ENCODE peak calls at places on chromosome 3, in eight cellular contexts. One of them, this sample, is unnamed.

GRCh38 chr3:27713435-27713880 is 8.7 kb downstream of the EOMES start:
- DNase-seq in AG04450: no peak
- DNase-seq in endodermal cell: peak
- DNase-seq in fibroblast of lung: no peak
- DNase-seq in body of pancreas: no peak
- DNase-seq in upper lobe of right lung: no peak
- DNase-seq in psoas muscle: no peak
- DNase-seq in HCT116: no peak
- DNase-seq in this sample: no peak

GRCh38 chr3:151890721-151891141 is 17.3 kb downstream of the SUCNR1 start:
- DNase-seq in body of pancreas: no peak
- DNase-seq in psoas muscle: no peak
- DNase-seq in AG04450: no peak
- DNase-seq in HCT116: no peak
- DNase-seq in fibroblast of lung: peak
- DNase-seq in upper lobe of right lung: no peak
- DNase-seq in endodermal cell: no peak
- DNase-seq in this sample: peak

GRCh38 chr3:194691481-194692281 is 6.0 kb downstream of the FAM43A start:
- DNase-seq in upper lobe of right lung: no peak
- DNase-seq in fibroblast of lung: no peak
- DNase-seq in AG04450: no peak
- DNase-seq in endodermal cell: no peak
- DNase-seq in psoas muscle: no peak
- DNase-seq in body of pancreas: no peak
- DNase-seq in HCT116: no peak
- DNase-seq in this sample: no peak

GRCh38 chr3:12405432-12406272 is 78.6 kb upstream of the TSEN2 start:
- DNase-seq in upper lobe of right lung: peak
- DNase-seq in AG04450: peak
- DNase-seq in HCT116: peak
- DNase-seq in endodermal cell: peak
- DNase-seq in psoas muscle: peak
- DNase-seq in fibroblast of lung: peak
- DNase-seq in body of pancreas: peak
- DNase-seq in this sample: no peak

GRCh38 chr3:150397220-150397619 is 10.9 kb upstream of the TSC22D2 start:
- DNase-seq in psoas muscle: no peak
- DNase-seq in body of pancreas: no peak
- DNase-seq in AG04450: no peak
- DNase-seq in endodermal cell: no peak
- DNase-seq in fibroblast of lung: no peak
- DNase-seq in upper lobe of right lung: no peak
- DNase-seq in HCT116: no peak
- DNase-seq in this sample: no peak

GRCh38 chr3:29286841-29287240 is 6.0 kb downstream of the RBMS3 start:
- DNase-seq in body of pancreas: no peak
- DNase-seq in psoas muscle: no peak
- DNase-seq in AG04450: peak
- DNase-seq in upper lobe of right lung: no peak
- DNase-seq in endodermal cell: no peak
- DNase-seq in HCT116: no peak
- DNase-seq in fibroblast of lung: peak
- DNase-seq in this sample: no peak

GRCh38 chr3:148882288-148882687 is 17.2 kb downstream of the CPA3 start:
- DNase-seq in endodermal cell: no peak
- DNase-seq in body of pancreas: peak
- DNase-seq in psoas muscle: no peak
- DNase-seq in fibroblast of lung: peak
- DNase-seq in AG04450: no peak
- DNase-seq in upper lobe of right lung: no peak
- DNase-seq in HCT116: no peak
- DNase-seq in this sample: no peak

GRCh38 chr3:8524656-8525399 is 23.2 kb downstream of the LMCD1 start:
- DNase-seq in upper lobe of right lung: no peak
- DNase-seq in HCT116: no peak
- DNase-seq in psoas muscle: no peak
- DNase-seq in endodermal cell: no peak
- DNase-seq in body of pancreas: no peak
- DNase-seq in fibroblast of lung: no peak
- DNase-seq in AG04450: no peak
- DNase-seq in this sample: no peak

GRCh38 chr3:33030802-33031201 is 66.1 kb downstream of the GLB1 start:
- DNase-seq in upper lobe of right lung: no peak
- DNase-seq in endodermal cell: no peak
- DNase-seq in body of pancreas: no peak
- DNase-seq in AG04450: no peak
- DNase-seq in fibroblast of lung: no peak
- DNase-seq in HCT116: no peak
- DNase-seq in psoas muscle: no peak
- DNase-seq in this sample: no peak

GRCh38 chr3:64138046-64138445 is 87.2 kb downstream of the PRICKLE2 start:
- DNase-seq in upper lobe of right lung: no peak
- DNase-seq in psoas muscle: no peak
- DNase-seq in AG04450: no peak
- DNase-seq in HCT116: no peak
- DNase-seq in body of pancreas: no peak
- DNase-seq in endodermal cell: peak
- DNase-seq in fibroblast of lung: no peak
- DNase-seq in this sample: no peak

GRCh38 chr3:70996082-70996481 is 587.4 kb downstream of the FOXP1 start:
- DNase-seq in upper lobe of right lung: no peak
- DNase-seq in HCT116: no peak
- DNase-seq in AG04450: no peak
- DNase-seq in fibroblast of lung: no peak
- DNase-seq in endodermal cell: no peak
- DNase-seq in body of pancreas: no peak
- DNase-seq in psoas muscle: no peak
- DNase-seq in this sample: no peak

GRCh38 chr3:129003578-129004112 is 2.5 kb downstream of the EFCC1 start:
- DNase-seq in HCT116: peak
- DNase-seq in fibroblast of lung: no peak
- DNase-seq in endodermal cell: peak
- DNase-seq in psoas muscle: no peak
- DNase-seq in body of pancreas: peak
- DNase-seq in upper lobe of right lung: peak
- DNase-seq in AG04450: no peak
- DNase-seq in this sample: no peak

GRCh38 chr3:30835667-30836066 is 58.8 kb downstream of the GADL1 start:
- DNase-seq in endodermal cell: no peak
- DNase-seq in AG04450: no peak
- DNase-seq in psoas muscle: no peak
- DNase-seq in upper lobe of right lung: no peak
- DNase-seq in fibroblast of lung: no peak
- DNase-seq in body of pancreas: no peak
- DNase-seq in HCT116: no peak
- DNase-seq in this sample: no peak

GRCh38 chr3:23331141-23331935 is 128.2 kb downstream of the UBE2E2 start:
- DNase-seq in fibroblast of lung: no peak
- DNase-seq in body of pancreas: no peak
- DNase-seq in upper lobe of right lung: no peak
- DNase-seq in HCT116: no peak
- DNase-seq in AG04450: no peak
- DNase-seq in psoas muscle: no peak
- DNase-seq in endodermal cell: no peak
- DNase-seq in this sample: no peak

DNA sequence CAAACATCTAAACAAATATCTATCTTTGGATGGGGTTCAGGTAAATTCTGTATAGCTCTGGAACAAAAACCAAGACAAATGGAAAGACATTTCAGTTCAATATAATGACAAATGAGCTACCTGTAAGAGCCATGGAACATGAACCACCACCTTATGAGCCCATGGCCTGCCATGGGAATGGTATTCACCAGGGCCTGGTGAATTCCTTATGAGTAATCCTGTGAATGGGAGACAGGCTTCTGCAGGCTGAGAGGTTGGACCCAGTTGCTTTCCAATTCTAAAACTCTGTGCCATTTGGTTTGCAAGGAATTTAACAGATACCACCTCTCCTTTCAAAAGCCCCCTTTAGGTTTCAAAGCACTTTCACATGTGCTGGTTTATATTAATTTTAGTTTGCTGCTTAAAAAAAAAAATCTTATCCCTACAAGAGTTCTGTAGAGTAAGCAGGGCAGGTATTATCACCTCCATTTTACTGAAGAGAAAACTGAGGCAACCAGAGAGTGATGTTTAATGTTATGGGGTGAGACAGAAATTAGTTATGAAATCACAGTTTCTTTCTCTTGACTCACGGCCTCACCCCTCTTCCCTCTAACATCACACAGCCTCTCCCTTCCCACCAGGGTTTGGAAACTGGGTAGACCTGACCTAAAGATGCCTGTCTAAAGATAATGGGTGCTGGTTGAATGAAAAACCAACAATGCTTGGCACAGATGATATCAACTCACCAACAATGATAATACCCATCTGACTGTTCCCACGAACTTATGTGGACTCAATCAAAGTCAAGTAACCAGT is 397.6 kb upstream of the WNT5A start:
- DNase-seq in body of pancreas: no peak
- DNase-seq in HCT116: no peak
- DNase-seq in endodermal cell: no peak
- DNase-seq in AG04450: no peak
- DNase-seq in psoas muscle: no peak
- DNase-seq in upper lobe of right lung: no peak
- DNase-seq in fibroblast of lung: no peak
- DNase-seq in this sample: peak
- H3K27ac ChIP-seq in body of pancreas: no peak
- H3K27ac ChIP-seq in HCT116: no peak
- H3K27ac ChIP-seq in endodermal cell: no peak
- H3K27ac ChIP-seq in AG04450: no peak
- H3K27ac ChIP-seq in psoas muscle: no peak
- H3K27ac ChIP-seq in upper lobe of right lung: no peak
- H3K27ac ChIP-seq in fibroblast of lung: no peak
- H3K27ac ChIP-seq in this sample: peak

DNA sequence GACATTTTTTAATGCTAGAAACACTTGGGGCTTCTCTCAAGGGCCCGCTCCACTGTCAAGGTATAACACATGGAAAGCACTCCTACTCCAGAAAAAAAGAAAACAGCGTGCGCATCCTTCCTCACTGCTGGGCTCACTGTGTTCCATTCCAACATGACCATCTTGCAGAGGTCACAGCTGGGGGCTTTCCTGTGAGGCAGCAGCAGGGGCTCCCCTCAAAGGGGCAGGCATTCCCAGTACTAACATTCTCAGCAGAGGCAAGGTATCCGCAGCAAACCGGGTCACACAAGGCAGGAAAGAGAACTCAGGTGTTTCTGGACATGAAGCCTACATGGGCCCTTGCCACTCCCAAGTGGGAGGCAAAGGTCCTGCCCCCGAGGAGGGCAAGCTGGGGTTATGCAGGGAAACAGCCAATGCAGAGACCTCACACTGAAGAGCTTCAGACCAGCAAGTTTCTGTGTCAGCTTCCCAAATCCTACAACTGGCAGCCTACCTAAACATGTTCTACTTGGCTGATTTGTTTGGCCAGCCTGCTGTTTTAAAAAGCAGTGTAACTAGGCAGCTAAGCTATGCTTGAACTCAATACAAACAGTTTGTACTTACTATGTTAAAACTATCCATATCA is 6.4 kb downstream of the BDH1 start:
- DNase-seq in endodermal cell: peak
- DNase-seq in upper lobe of right lung: no peak
- DNase-seq in AG04450: no peak
- DNase-seq in psoas muscle: no peak
- DNase-seq in body of pancreas: no peak
- DNase-seq in HCT116: no peak
- DNase-seq in fibroblast of lung: no peak
- DNase-seq in this sample: no peak
- H3K27ac ChIP-seq in endodermal cell: no peak
- H3K27ac ChIP-seq in upper lobe of right lung: no peak
- H3K27ac ChIP-seq in AG04450: no peak
- H3K27ac ChIP-seq in psoas muscle: no peak
- H3K27ac ChIP-seq in body of pancreas: no peak
- H3K27ac ChIP-seq in HCT116: no peak
- H3K27ac ChIP-seq in fibroblast of lung: no peak
- H3K27ac ChIP-seq in this sample: no peak

GRCh38 chr3:168803536-168803935 is 707.8 kb upstream of the GOLIM4 start:
- DNase-seq in psoas muscle: no peak
- DNase-seq in fibroblast of lung: peak
- DNase-seq in endodermal cell: no peak
- DNase-seq in HCT116: no peak
- DNase-seq in body of pancreas: no peak
- DNase-seq in AG04450: no peak
- DNase-seq in upper lobe of right lung: no peak
- DNase-seq in this sample: no peak

GRCh38 chr3:168801792-168802191 is 706.1 kb upstream of the GOLIM4 start:
- DNase-seq in fibroblast of lung: peak
- DNase-seq in body of pancreas: no peak
- DNase-seq in AG04450: peak
- DNase-seq in upper lobe of right lung: no peak
- DNase-seq in psoas muscle: no peak
- DNase-seq in HCT116: no peak
- DNase-seq in endodermal cell: no peak
- DNase-seq in this sample: peak

GRCh38 chr3:168807426-168807825 is 711.7 kb upstream of the GOLIM4 start:
- DNase-seq in body of pancreas: no peak
- DNase-seq in AG04450: no peak
- DNase-seq in endodermal cell: peak
- DNase-seq in psoas muscle: no peak
- DNase-seq in HCT116: no peak
- DNase-seq in upper lobe of right lung: no peak
- DNase-seq in fibroblast of lung: no peak
- DNase-seq in this sample: no peak

DNA sequence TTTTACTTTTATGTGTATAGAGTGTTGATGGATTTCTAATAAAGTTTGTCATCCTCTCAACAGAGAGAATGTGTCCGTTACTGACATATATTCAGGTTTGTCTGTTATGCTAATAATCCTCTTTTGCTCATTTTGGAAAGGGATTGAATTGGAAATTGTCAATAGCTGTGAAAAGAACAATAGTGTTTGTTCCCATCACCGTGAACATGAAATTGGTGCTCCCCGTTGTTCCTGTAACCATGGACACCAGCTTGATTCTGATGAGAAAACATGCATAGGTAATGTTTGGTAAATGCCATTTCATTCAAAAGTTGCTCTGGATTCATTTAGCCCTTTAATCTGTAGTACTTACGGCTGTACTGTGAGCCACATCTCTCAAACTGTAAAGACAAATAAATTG is 707.0 kb upstream of the GOLIM4 start:
- DNase-seq in AG04450: no peak
- DNase-seq in HCT116: no peak
- DNase-seq in body of pancreas: no peak
- DNase-seq in upper lobe of right lung: no peak
- DNase-seq in endodermal cell: no peak
- DNase-seq in fibroblast of lung: no peak
- DNase-seq in psoas muscle: no peak
- DNase-seq in this sample: no peak
- H3K27ac ChIP-seq in AG04450: no peak
- H3K27ac ChIP-seq in HCT116: no peak
- H3K27ac ChIP-seq in body of pancreas: no peak
- H3K27ac ChIP-seq in upper lobe of right lung: no peak
- H3K27ac ChIP-seq in endodermal cell: peak
- H3K27ac ChIP-seq in fibroblast of lung: no peak
- H3K27ac ChIP-seq in psoas muscle: no peak
- H3K27ac ChIP-seq in this sample: no peak

GRCh38 chr3:126848991-126849390 is 133.9 kb upstream of the PLXNA1 start:
- DNase-seq in body of pancreas: no peak
- DNase-seq in fibroblast of lung: no peak
- DNase-seq in AG04450: no peak
- DNase-seq in endodermal cell: peak
- DNase-seq in upper lobe of right lung: peak
- DNase-seq in HCT116: no peak
- DNase-seq in psoas muscle: no peak
- DNase-seq in this sample: no peak
- H3K27ac ChIP-seq in body of pancreas: no peak
- H3K27ac ChIP-seq in fibroblast of lung: no peak
- H3K27ac ChIP-seq in AG04450: no peak
- H3K27ac ChIP-seq in endodermal cell: no peak
- H3K27ac ChIP-seq in upper lobe of right lung: no peak
- H3K27ac ChIP-seq in HCT116: no peak
- H3K27ac ChIP-seq in psoas muscle: no peak
- H3K27ac ChIP-seq in this sample: no peak

This sample was measured in epithelial cell of prostate.